ENCODE peak calls at places on chromosomes 13 and 19, in eight cellular contexts. V, X, E, N, Y, P, U and R are unnamed samples.

GRCh38 chr19:7973883-7974282 is 30.4 kb upstream of the TIMM44 start:
- DNase-seq in V (no peak), X (no peak), E (no peak), N (no peak), Y (no peak), P (no peak), U (no peak), R (no peak)

GRCh38 chr13:40932252-40932651 is 86.9 kb downstream of the ELF1 start:
- DNase-seq in V (no peak), X (no peak), E (no peak), N (no peak), Y (no peak), P (no peak), U (no peak), R (no peak)

GRCh38 chr19:38845374-38846024 is 4.3 kb downstream of the HNRNPL start:
- DNase-seq in V (no peak), X (no peak), E (no peak), N (no peak), Y (no peak), P (no peak), U (no peak), R (no peak)

GRCh38 chr13:20968745-20969144 is 66.2 kb upstream of the XPO4 start:
- DNase-seq in V (no peak), X (no peak), E (no peak), N (no peak), Y (no peak), P (no peak), U (no peak), R (no peak)

GRCh38 chr19:39405930-39406655 is 554 bp upstream of the ZFP36 start:
- DNase-seq in V (no peak), X (peak; percentile 89), E (peak; percentile 87), N (no peak), Y (no peak), P (peak; percentile 92), U (no peak), R (peak; percentile 80)

GRCh38 chr19:2820112-2820702 is 539 bp downstream of the ZNF554 start:
- DNase-seq in V (no peak), X (no peak), E (no peak), N (peak; percentile 71), Y (no peak), P (no peak), U (no peak), R (no peak)

GRCh38 chr13:23609414-23610186 is 39.4 kb downstream of the TNFRSF19 start:
- DNase-seq in V (peak; percentile 42), X (no peak), E (peak; percentile 26), N (no peak), Y (no peak), P (no peak), U (no peak), R (no peak)

GRCh38 chr13:97028441-97029299 is 34.4 kb upstream of the OXGR1 start:
- DNase-seq in V (peak; percentile 67), X (peak; percentile 18), E (peak; percentile 85), N (peak; percentile 45), Y (no peak), P (no peak), U (peak; percentile 42), R (peak; percentile 17)

GRCh38 chr13:101576452-101576851 is 124.0 kb downstream of the ITGBL1 start:
- DNase-seq in V (no peak), X (no peak), E (no peak), N (no peak), Y (no peak), P (no peak), U (no peak), R (no peak)

GRCh38 chr19:18278521-18279265 is 2.7 kb downstream of the JUND start:
- DNase-seq in V (no peak), X (peak; percentile 64), E (peak; percentile 68), N (no peak), Y (no peak), P (peak; percentile 68), U (no peak), R (no peak)

GRCh38 chr13:106418556-106418955 is 116.9 kb downstream of the EFNB2 start:
- DNase-seq in V (no peak), X (no peak), E (no peak), N (no peak), Y (no peak), P (no peak), U (no peak), R (no peak)

GRCh38 chr13:89846890-89847585 is 1500.4 kb upstream of the MIR17HG start:
- DNase-seq in V (no peak), X (no peak), E (no peak), N (no peak), Y (no peak), P (no peak), U (no peak), R (no peak)

GRCh38 chr19:2619076-2619475 is 83.4 kb downstream of the GNG7 start:
- DNase-seq in V (no peak), X (no peak), E (no peak), N (no peak), Y (no peak), P (no peak), U (no peak), R (no peak)

GRCh38 chr13:106143392-106143791 is 392.1 kb downstream of the EFNB2 start:
- DNase-seq in V (no peak), X (no peak), E (no peak), N (no peak), Y (no peak), P (no peak), U (no peak), R (no peak)

GRCh38 chr13:103133551-103133950 is 67.3 kb upstream of the SLC10A2 start:
- DNase-seq in V (no peak), X (no peak), E (no peak), N (no peak), Y (no peak), P (no peak), U (no peak), R (no peak)

GRCh38 chr19:57570707-57571106 is 8.0 kb downstream of the ZNF416 start:
- DNase-seq in V (no peak), X (no peak), E (no peak), N (no peak), Y (no peak), P (no peak), U (no peak), R (no peak)

GRCh38 chr13:56975647-56976046 is 165.1 kb upstream of the PRR20A start:
- DNase-seq in V (no peak), X (no peak), E (no peak), N (no peak), Y (no peak), P (no peak), U (no peak), R (no peak)
- H3K4me3 ChIP-seq in V (no peak overlapping the region), X (no peak overlapping the region), E (no peak overlapping the region), N (no peak overlapping the region), Y (no peak overlapping the region), P (no peak overlapping the region), U (no peak overlapping the region), R (no peak overlapping the region)

GRCh38 chr19:1151917-1152601 is 22.0 kb downstream of the SBNO2 start:
- DNase-seq in V (no peak), X (no peak), E (no peak), N (no peak), Y (peak; percentile 66), P (no peak), U (no peak), R (no peak)
- H3K4me3 ChIP-seq in V (no peak overlapping the region), X (no peak overlapping the region), E (no peak overlapping the region), N (no peak overlapping the region), Y (peak overlapping the region; percentile 9), P (no peak overlapping the region), U (no peak overlapping the region), R (no peak overlapping the region)

DNA sequence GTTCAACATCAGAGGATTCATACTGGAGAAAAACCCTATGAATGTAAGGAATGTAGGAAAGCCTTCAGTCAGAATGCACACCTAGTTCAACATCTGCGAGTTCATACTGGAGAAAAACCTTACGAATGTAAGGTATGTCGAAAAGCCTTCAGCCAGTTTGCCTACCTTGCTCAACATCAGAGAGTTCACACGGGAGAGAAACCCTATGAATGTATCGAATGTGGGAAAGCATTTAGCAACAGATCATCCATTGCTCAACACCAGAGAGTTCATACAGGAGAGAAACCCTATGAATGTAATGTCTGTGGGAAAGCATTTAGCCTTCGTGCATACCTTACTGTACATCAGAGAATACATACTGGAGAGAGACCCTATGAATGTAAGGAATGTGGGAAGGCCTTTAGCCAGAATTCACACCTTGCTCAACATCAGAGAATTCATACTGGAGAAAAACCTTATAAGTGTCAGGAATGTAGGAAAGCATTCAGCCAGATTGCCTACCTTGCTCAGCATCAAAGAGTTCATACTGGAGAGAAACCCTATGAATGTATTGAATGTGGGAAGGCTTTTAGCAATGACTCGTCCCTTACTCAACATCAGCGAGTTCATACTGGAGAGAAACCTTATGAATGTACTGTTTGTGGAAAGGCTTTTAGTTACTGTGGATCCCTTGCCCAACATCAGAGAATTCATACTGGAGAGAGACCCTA is 15.4 kb downstream of the ZNF570 start:
- DNase-seq in V (no peak), X (no peak), E (no peak), N (no peak), Y (no peak), P (no peak), U (no peak), R (no peak)
- H3K4me3 ChIP-seq in V (no peak overlapping the region), X (no peak overlapping the region), E (no peak overlapping the region), N (no peak overlapping the region), Y (no peak overlapping the region), P (peak overlapping the region; percentile 27), U (no peak overlapping the region), R (no peak overlapping the region)

GRCh38 chr19:1155352-1156304 is 18.4 kb downstream of the SBNO2 start:
- DNase-seq in V (no peak), X (no peak), E (no peak), N (no peak), Y (no peak), P (no peak), U (no peak), R (no peak)

GRCh38 chr19:1154731-1155351 is 19.2 kb downstream of the SBNO2 start:
- DNase-seq in V (peak; percentile 83), X (no peak), E (peak; percentile 78), N (no peak), Y (peak; percentile 96), P (no peak), U (no peak), R (no peak)

GRCh38 chr19:1156305-1156801 is 17.7 kb downstream of the SBNO2 start:
- DNase-seq in V (no peak), X (no peak), E (no peak), N (no peak), Y (peak; percentile 78), P (no peak), U (no peak), R (no peak)

GRCh38 chr19:1156830-1157615 is 17.0 kb downstream of the SBNO2 start:
- DNase-seq in V (no peak), X (no peak), E (no peak), N (no peak), Y (peak; percentile 61), P (no peak), U (no peak), R (no peak)

DNA sequence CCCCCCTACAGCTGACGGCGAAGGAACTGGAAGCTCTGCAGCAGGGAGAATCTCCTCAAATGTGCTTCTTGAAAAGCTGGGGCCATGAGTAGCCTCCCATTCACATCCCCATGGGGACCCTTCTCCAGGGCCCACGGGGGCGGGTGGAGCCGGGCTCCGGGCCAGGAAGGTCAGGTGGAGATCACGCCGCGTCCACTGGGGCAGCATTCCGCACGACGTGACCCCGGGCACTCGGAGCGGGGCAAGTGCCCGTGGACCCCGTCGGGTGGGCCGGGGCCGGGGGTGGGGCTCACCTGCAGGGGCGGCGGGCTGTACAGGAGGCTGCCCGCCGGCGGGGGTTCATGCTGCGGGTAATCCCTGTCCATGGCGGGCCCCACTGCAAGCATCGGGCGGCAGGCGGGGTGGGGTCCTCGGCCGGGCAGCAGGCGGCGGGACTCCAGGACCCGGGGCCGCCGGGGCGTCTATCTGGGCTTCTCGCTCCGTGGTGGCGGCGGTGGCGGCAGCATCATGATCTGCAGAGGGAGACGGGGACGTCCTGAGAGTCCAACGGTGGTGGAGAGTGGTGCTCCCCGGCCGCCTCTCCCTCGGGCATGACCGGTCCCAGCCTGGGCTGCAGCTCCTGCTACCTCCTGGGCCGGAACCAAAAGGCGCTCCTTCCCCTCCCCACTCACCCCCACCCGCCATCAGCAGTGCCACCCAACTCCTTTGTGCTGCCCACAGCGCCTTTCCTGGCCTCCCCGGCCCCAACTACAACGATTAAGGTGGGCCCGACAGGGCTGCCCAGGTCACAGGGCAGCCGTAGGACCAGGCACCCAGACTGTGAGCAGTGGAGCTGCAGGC is 20.0 kb downstream of the SBNO2 start:
- DNase-seq in V (no peak), X (no peak), E (no peak), N (no peak), Y (peak; percentile 76), P (no peak), U (no peak), R (no peak)
- H3K4me3 ChIP-seq in V (no peak overlapping the region), X (no peak overlapping the region), E (no peak overlapping the region), N (no peak overlapping the region), Y (peak overlapping the region; percentile 45), P (no peak overlapping the region), U (no peak overlapping the region), R (no peak overlapping the region)